ENCODE peak calls at places on chromosomes 13 and 19, in four cellular contexts. Z, M, I and U are unnamed samples.
A peak's percentile ranks its signal among the peaks of the same experiment; 100 is the strongest.

GRCh38 chr19:34666200-34666957 is 10.6 kb downstream of the SCGB2B2 start:
- DNase-seq in Z (no peak), M (no peak), I (no peak), U (no peak)

GRCh38 chr13:99033814-99034213 is 56.0 kb upstream of the DOCK9 start:
- DNase-seq in Z (no peak), M (no peak), I (peak; percentile 23), U (no peak)

GRCh38 chr19:30545752-30546151 is 173.6 kb downstream of the ZNF536 start:
- DNase-seq in Z (no peak), M (no peak), I (no peak), U (no peak)

GRCh38 chr19:47418595-47419036 is 711 bp downstream of the MEIS3 start:
- DNase-seq in Z (no peak), M (no peak), I (no peak), U (no peak)

GRCh38 chr13:47249296-47249695 is 352.4 kb upstream of the HTR2A start:
- DNase-seq in Z (no peak), M (no peak), I (no peak), U (no peak)

GRCh38 chr13:74214321-74214720 is 80.1 kb upstream of the KLF12 start:
- DNase-seq in Z (no peak), M (no peak), I (no peak), U (no peak)

GRCh38 chr19:18730885-18731513 is 47.5 kb downstream of the CRTC1 start:
- DNase-seq in Z (no peak), M (no peak), I (no peak), U (no peak)

GRCh38 chr19:38774181-38774950 is 1.0 kb upstream of the LGALS7 start:
- DNase-seq in Z (no peak), M (no peak), I (no peak), U (no peak)

GRCh38 chr19:46976845-46977320 is 42.8 kb upstream of the NPAS1 start:
- DNase-seq in Z (no peak), M (no peak), I (no peak), U (no peak)

GRCh38 chr19:18023596-18024212 is 15.7 kb downstream of the ARRDC2 start:
- DNase-seq in Z (peak; percentile 81), M (peak; percentile 90), I (no peak), U (no peak)

GRCh38 chr13:111004444-111004843 is 89.6 kb upstream of the ANKRD10 start:
- DNase-seq in Z (no peak), M (no peak), I (no peak), U (no peak)

GRCh38 chr19:16326401-16327130 is 1.9 kb downstream of the KLF2 start:
- DNase-seq in Z (peak; percentile 31), M (peak; percentile 63), I (no peak), U (no peak)

GRCh38 chr13:59120297-59120843 is 1043.4 kb downstream of the DIAPH3 start:
- DNase-seq in Z (no peak), M (no peak), I (no peak), U (no peak)

GRCh38 chr19:56314018-56314583 is 538 bp downstream of the ZSCAN5A start:
- DNase-seq in Z (no peak), M (no peak), I (peak; percentile 28), U (no peak)

GRCh38 chr13:80705371-80706163 is 364.6 kb upstream of the SPRY2 start:
- DNase-seq in Z (no peak), M (no peak), I (no peak), U (no peak)

GRCh38 chr13:27942972-27943371 is 23.2 kb downstream of the PDX1 start:
- DNase-seq in Z (no peak), M (no peak), I (no peak), U (no peak)

GRCh38 chr19:47369923-47370625 is 21.0 kb downstream of the DHX34 start:
- DNase-seq in Z (no peak), M (peak; percentile 74), I (no peak), U (no peak)

GRCh38 chr13:46628622-46629365 is 75.8 kb downstream of the LRCH1 start:
- DNase-seq in Z (no peak), M (no peak), I (no peak), U (no peak)

GRCh38 chr19:41456342-41456918 is 13.5 kb downstream of the ERICH4 start:
- DNase-seq in Z (no peak), M (no peak), I (no peak), U (no peak)

GRCh38 chr19:46955114-46955812 is 64.4 kb upstream of the NPAS1 start:
- DNase-seq in Z (peak; percentile 25), M (no peak), I (no peak), U (no peak)

DNA sequence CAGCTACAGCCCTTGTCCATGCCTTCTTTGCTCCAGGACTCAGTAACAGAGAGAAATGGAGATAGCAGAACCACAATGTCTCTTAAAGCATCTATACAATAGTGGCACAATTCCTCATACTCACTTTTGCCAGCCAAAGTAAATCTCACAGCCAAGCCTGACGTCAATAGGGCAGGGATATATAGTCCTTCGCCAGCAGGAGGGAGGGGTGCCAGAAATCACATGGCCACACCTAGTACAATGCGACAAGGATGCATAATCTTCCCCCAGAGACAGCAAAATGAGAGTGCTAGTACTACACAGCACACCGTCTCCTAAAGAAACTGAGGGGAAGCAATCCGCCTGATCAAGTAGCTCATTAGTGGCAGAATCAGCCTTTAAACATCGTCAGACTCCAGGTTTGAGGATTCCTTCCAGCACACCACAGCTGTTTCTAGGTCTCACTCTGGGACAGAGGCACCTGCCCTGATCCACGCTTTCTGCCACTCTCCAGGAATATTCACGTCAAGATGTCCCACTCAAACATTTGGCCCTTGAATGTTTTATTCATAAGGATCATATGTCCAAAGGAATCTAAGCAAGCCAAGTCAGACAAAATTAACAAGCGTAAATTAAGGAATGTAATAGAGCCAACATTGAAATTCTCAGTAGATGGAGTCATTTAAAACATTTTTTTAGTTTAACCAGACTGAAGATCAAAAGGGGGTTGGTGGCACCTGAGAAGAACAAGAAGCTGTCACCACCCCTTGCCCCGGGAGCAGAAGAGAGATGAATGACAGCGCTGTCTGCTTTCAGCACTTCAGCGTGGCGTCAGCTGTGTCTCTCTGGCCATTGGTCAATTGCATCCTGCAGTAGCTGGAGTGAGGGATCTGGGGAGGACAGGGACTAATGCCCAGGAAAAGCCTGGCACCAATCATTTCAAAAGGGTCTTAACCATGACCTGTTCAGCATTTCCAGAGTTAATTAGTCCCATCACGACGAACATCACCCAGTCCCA is 63.6 kb upstream of the SERP2 start:
- DNase-seq in Z (no peak), M (no peak), I (no peak), U (no peak)
- H3K4me1 ChIP-seq in Z (no peaks in the 10 kb centered on the region), M (peaks cover 12% of the 10 kb centered on the region), I (peaks cover 87% of the 10 kb centered on the region), U (peaks cover 74% of the 10 kb centered on the region)

DNA sequence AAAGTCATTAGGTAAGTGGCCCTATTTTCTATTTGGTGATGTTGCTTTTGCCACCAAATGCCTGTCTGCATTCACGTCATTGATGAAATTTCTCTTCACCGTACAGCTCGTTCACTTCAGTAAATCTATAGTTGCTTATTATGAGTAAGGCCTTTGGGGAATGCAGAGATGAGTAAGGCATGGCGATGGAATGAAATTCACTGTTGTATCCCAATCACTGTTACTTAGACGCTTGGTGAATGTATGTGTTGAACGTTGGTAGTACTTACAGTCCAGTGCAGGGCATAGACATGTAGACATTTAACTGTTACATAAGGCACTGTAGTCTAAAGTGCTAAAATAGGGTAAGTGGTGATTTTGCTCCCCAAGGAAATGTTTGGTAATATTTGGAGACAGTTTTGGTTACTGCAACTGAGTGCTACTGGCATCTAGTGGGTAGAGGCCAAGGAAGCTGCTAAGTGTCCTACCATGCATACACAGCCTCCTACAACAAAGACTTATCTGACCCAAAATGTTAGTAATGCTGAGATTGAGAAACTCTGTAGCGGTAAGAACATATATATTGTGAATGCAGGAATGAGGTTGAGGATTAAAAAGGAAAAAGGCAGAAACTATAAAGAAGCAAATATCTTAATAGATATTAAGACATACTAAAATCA is 5.8 kb downstream of the AKAP11 start:
- DNase-seq in Z (no peak), M (no peak), I (no peak), U (no peak)
- H3K27ac ChIP-seq in Z (no peak overlapping the region), M (no peak overlapping the region), I (no peak overlapping the region), U (no peak overlapping the region)

GRCh38 chr13:29888306-29888705 is 37.9 kb upstream of the UBL3 start:
- DNase-seq in Z (no peak), M (no peak), I (no peak), U (no peak)
- H3K4me1 ChIP-seq in Z (no peaks in the 10 kb centered on the region), M (no peaks in the 10 kb centered on the region), I (no peaks in the 10 kb centered on the region), U (no peaks in the 10 kb centered on the region)

GRCh38 chr13:48630291-48630690 is 23.4 kb upstream of the CYSLTR2 start:
- DNase-seq in Z (no peak), M (no peak), I (no peak), U (no peak)
- H3K27ac ChIP-seq in Z (no peak overlapping the region), M (no peak overlapping the region), I (no peak overlapping the region), U (no peak overlapping the region)